ENCODE peak calls at places on chromosomes 13 and 19, in six cellular contexts. O is heart left ventricle, X is HCT116, W is suprapubic skin, G is heart right ventricle, V is Peyer's patch. Y is an unnamed sample. For H3K27me3, the result is how much of the 10 kb centered on the place peaks cover.

GRCh38 chr13:35565273-35565672 is 88.8 kb upstream of the MAB21L1 start:
- DNase-seq in O (no peak), V (no peak), X (no peak), G (no peak), W (no peak), Y (no peak)

GRCh38 chr13:109465151-109465550 is 321.2 kb downstream of the IRS2 start:
- DNase-seq in X (no peak), V (no peak), W (no peak), G (no peak), O (no peak), Y (no peak)

GRCh38 chr19:15836345-15836594 is 20.8 kb upstream of the OR10H1 start:
- DNase-seq in O (no peak), W (no peak), X (no peak), G (no peak), V (no peak), Y (no peak)

GRCh38 chr13:25375727-25376358 is 4.1 kb downstream of the ATP8A2 start:
- DNase-seq in X (peak), O (peak), G (no peak), V (no peak), W (no peak), Y (peak)

GRCh38 chr13:37446503-37446902 is 152.1 kb downstream of the POSTN start:
- DNase-seq in O (no peak), G (no peak), V (no peak), X (no peak), W (peak), Y (no peak)

GRCh38 chr13:38530492-38530891 is 156.4 kb upstream of the FREM2 start:
- DNase-seq in V (no peak), O (no peak), X (no peak), W (no peak), G (no peak), Y (no peak)

GRCh38 chr19:10291554-10292205 is 1.9 kb downstream of the ICAM5 start:
- DNase-seq in X (no peak), O (no peak), W (no peak), G (no peak), V (peak), Y (no peak)

GRCh38 chr13:97234236-97234635 is 12.1 kb downstream of the MBNL2 start:
- DNase-seq in V (peak), X (no peak), G (no peak), W (no peak), O (no peak), Y (no peak)

GRCh38 chr19:34274827-34275625 is 20.7 kb downstream of the GARRE1 start:
- DNase-seq in G (no peak), W (no peak), V (no peak), X (no peak), O (no peak), Y (no peak)

GRCh38 chr19:49210108-49210900 is 52.7 kb downstream of the TRPM4 start:
- DNase-seq in V (peak), X (no peak), W (no peak), O (no peak), G (no peak), Y (no peak)

GRCh38 chr19:12482505-12482886 is 2.1 kb downstream of the ZNF709 start:
- DNase-seq in G (no peak), X (no peak), O (no peak), V (no peak), W (no peak), Y (no peak)

GRCh38 chr19:7505682-7506384 is 10.1 kb upstream of the ZNF358 start:
- DNase-seq in V (peak), X (no peak), G (no peak), O (no peak), W (no peak), Y (no peak)

GRCh38 chr19:21260164-21260847 is 68.9 kb downstream of the ZNF708 start:
- DNase-seq in G (no peak), O (no peak), W (no peak), V (no peak), X (no peak), Y (no peak)

GRCh38 chr13:67343777-67344176 is 113.6 kb upstream of the PCDH9 start:
- DNase-seq in W (no peak), G (no peak), X (no peak), V (no peak), O (no peak), Y (no peak)

GRCh38 chr19:42576241-42576640 is 18.5 kb downstream of the CEACAM8 start:
- DNase-seq in V (no peak), X (no peak), W (no peak), O (no peak), G (no peak), Y (no peak)

GRCh38 chr13:81487151-81487550 is 1146.2 kb upstream of the SPRY2 start:
- DNase-seq in O (no peak), V (no peak), G (no peak), W (no peak), X (peak), Y (no peak)

GRCh38 chr19:36115453-36116343 is at the start of gene TBCB:
- DNase-seq in V (peak), W (peak), G (peak), X (no peak), O (peak), Y (peak)

GRCh38 chr13:112895521-112896465 is 73.2 kb upstream of the MCF2L start:
- DNase-seq in W (no peak), G (no peak), X (no peak), O (no peak), V (peak), Y (no peak)

GRCh38 chr13:79992111-79992510 is 348.8 kb downstream of the SPRY2 start:
- DNase-seq in V (no peak), G (no peak), O (no peak), X (no peak), W (no peak), Y (no peak)

GRCh38 chr13:88592105-88592504 is 920.9 kb downstream of the SLITRK5 start:
- DNase-seq in X (no peak), W (no peak), G (no peak), V (no peak), O (no peak), Y (no peak)

GRCh38 chr13:88590574-88590973 is 919.4 kb downstream of the SLITRK5 start:
- DNase-seq in G (no peak), X (no peak), W (no peak), O (no peak), V (no peak), Y (no peak)

DNA sequence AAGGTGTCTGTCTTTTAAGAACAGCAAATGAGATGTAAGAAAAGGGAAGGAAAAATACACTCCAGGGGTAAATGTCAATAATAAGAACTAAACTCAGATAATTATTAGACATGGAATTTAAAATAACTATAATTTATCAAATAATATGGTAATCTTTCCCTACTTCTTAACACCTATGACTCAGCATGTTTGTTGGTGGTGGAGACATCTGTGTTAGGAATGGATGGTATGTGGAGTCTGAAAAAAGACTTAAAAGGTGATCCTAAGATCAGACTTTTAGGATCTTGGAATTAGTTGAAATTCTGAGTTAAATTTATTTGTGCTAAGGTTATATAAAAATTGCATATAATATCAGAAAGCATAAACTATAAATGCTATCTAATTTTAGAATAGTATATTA is 915.1 kb downstream of the SLITRK5 start:
- DNase-seq in V (no peak), O (no peak), W (no peak), G (no peak), X (no peak), Y (no peak)
- H3K27me3 ChIP-seq in V (under half), O (under half), W (under half), G (under half), X (under half), Y (under half)

GRCh38 chr13:49247722-49248432 is at the start of gene CDADC1:
- DNase-seq in W (peak), G (peak), V (peak), O (peak), X (peak), Y (peak)
- TF ChIP-seq CTCF in W (no peak), G (peak), V (no peak), O (no peak), X (no peak), Y (no peak)

GRCh38 chr19:18608805-18609716 is 2.5 kb upstream of the CRLF1 start:
- DNase-seq in V (no peak), O (no peak), W (no peak), X (no peak), G (no peak), Y (no peak)

GRCh38 chr19:18610556-18611326 is 1.9 kb upstream of the TMEM59L start:
- DNase-seq in O (no peak), X (no peak), W (no peak), G (no peak), V (no peak), Y (no peak)

GRCh38 chr19:18611327-18612050 is 1.2 kb upstream of the TMEM59L start:
- DNase-seq in V (no peak), G (no peak), O (no peak), W (no peak), X (no peak), Y (no peak)

GRCh38 chr19:18609717-18610051 is 3.0 kb upstream of the TMEM59L start:
- DNase-seq in X (no peak), V (no peak), O (no peak), W (no peak), G (no peak), Y (no peak)

DNA sequence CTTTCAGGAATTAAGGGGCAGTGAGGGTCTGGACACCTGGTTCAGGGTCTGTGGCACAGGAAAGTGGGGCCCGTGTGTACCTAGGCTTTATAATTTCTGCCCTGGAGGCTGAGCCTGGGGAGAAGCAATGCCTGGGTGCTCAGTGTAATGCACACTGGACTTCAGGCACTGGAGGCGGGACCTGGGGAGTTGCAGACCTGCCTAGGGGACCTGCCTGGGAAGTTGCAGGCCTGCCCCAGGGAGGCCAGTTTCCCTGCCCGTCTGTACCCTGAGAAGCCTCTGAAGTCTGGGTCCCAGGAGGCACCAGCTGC is 2.5 kb upstream of the TMEM59L start:
- DNase-seq in O (no peak), X (no peak), W (no peak), V (no peak), G (no peak), Y (no peak)
- H3K27me3 ChIP-seq in O (half or more), X (under half), W (half or more), V (under half), G (half or more), Y (under half)

GRCh38 chr13:110953416-110953815 is 38.5 kb upstream of the ANKRD10 start:
- DNase-seq in V (no peak), O (no peak), G (no peak), X (no peak), W (no peak), Y (no peak)

GRCh38 chr13:110960219-110960618 is 45.4 kb upstream of the ANKRD10 start:
- DNase-seq in V (no peak), O (no peak), G (no peak), W (no peak), X (no peak), Y (no peak)

GRCh38 chr13:110953833-110954532 is 39.1 kb upstream of the ANKRD10 start:
- DNase-seq in O (no peak), V (no peak), G (no peak), X (no peak), W (no peak), Y (no peak)

GRCh38 chr13:110957931-110958330 is 43.1 kb upstream of the ANKRD10 start:
- DNase-seq in V (no peak), O (no peak), X (no peak), G (no peak), W (no peak), Y (no peak)

GRCh38 chr13:110957181-110957884 is 42.5 kb upstream of the ANKRD10 start:
- DNase-seq in W (no peak), G (no peak), O (no peak), V (no peak), X (peak), Y (no peak)
- TF ChIP-seq CTCF in W (no peak), G (no peak), O (no peak), V (no peak), X (no peak), Y (no peak)

DNA sequence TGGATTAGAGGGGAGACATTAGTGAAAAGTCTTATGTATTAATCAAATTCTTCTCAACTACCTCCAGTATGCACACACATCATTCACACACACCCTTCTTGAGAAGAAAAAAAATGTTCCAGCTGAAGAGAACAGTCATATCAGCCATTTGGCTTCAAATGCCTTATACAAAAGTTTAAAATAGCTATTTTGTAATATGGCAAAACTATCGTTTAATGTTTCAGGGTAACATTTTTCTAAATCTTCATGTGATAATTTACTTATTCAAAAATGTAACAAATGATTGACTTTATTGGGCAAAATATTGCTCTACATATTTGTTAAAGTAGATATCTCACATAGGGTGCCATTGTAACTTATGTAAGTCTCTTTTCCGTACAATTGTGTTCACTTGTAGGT is 13.5 kb downstream of the ZIC2 start:
- DNase-seq in V (no peak), G (no peak), O (no peak), W (no peak), X (no peak), Y (no peak)
- H3K27me3 ChIP-seq in V (under half), G (half or more), O (half or more), W (half or more), X (under half), Y (under half)

GRCh38 chr19:45507864-45508680 is 793 bp downstream of the VASP start:
- DNase-seq in V (peak), X (no peak), W (no peak), G (peak), O (no peak), Y (no peak)

GRCh38 chr19:45508681-45508930 is 1.3 kb downstream of the VASP start:
- DNase-seq in W (no peak), X (no peak), G (no peak), O (peak), V (no peak), Y (no peak)

GRCh38 chr19:45509692-45510015 is 2.4 kb downstream of the VASP start:
- DNase-seq in O (no peak), X (no peak), V (no peak), W (no peak), G (no peak), Y (no peak)

GRCh38 chr19:45506991-45507863 is at the start of gene VASP:
- DNase-seq in X (peak), G (peak), W (peak), V (peak), O (peak), Y (peak)

GRCh38 chr19:45508931-45509691 is 1.8 kb downstream of the VASP start:
- DNase-seq in O (peak), X (no peak), V (peak), G (peak), W (no peak), Y (peak)
- TF ChIP-seq CTCF in O (no peak), X (no peak), V (peak), G (no peak), W (no peak), Y (no peak)

GRCh38 chr19:3459322-3459881 is 20.9 kb downstream of the SMIM24 start:
- DNase-seq in G (peak), O (peak), X (no peak), W (peak), V (no peak), Y (peak)

GRCh38 chr19:3456925-3457530 is 23.3 kb downstream of the SMIM24 start:
- DNase-seq in G (no peak), X (no peak), O (no peak), W (no peak), V (no peak), Y (no peak)

GRCh38 chr19:3457531-3458228 is 22.6 kb downstream of the SMIM24 start:
- DNase-seq in V (no peak), X (no peak), W (no peak), O (no peak), G (no peak), Y (no peak)

GRCh38 chr19:3458595-3459284 is 21.6 kb downstream of the SMIM24 start:
- DNase-seq in V (no peak), X (no peak), G (no peak), W (no peak), O (peak), Y (no peak)

GRCh38 chr19:3458229-3458555 is 22.1 kb downstream of the SMIM24 start:
- DNase-seq in O (no peak), G (no peak), X (no peak), W (no peak), V (no peak), Y (no peak)
- H3K27me3 ChIP-seq in O (under half), G (under half), X (under half), W (under half), V (under half), Y (under half)